ENCODE peak calls at places on chromosomes 6 and 20, in five cellular contexts. K, O, H, R and M are unnamed samples. For H3K27me3, the result is how much of the 10 kb centered on the place peaks cover.

GRCh38 chr6:138250513-138251247 is 32.4 kb upstream of the PBOV1 start:
- DNase-seq in K (no peak), R (peak), H (peak), O (peak), M (peak)

GRCh38 chr6:79894939-79895338 is 52.4 kb downstream of the ELOVL4 start:
- DNase-seq in R (no peak), K (no peak), H (no peak), O (no peak), M (no peak)

GRCh38 chr6:169702640-169703246 is 817 bp downstream of the C6orf120 start:
- DNase-seq in K (no peak), H (peak), O (no peak), R (no peak), M (peak)

GRCh38 chr6:127384007-127384406 is 40.6 kb upstream of the ECHDC1 start:
- DNase-seq in K (no peak), R (peak), O (no peak), H (no peak), M (no peak)

GRCh38 chr6:80771941-80772340 is 665.5 kb downstream of the BCKDHB start:
- DNase-seq in H (no peak), K (no peak), R (peak), O (no peak), M (no peak)

GRCh38 chr6:161748535-161749386 is 474.9 kb upstream of the AGPAT4 start:
- DNase-seq in O (no peak), R (peak), K (peak), H (no peak), M (peak)

GRCh38 chr6:149088361-149088760 is 229.2 kb upstream of the TAB2 start:
- DNase-seq in H (no peak), R (no peak), K (no peak), O (no peak), M (no peak)

GRCh38 chr6:3456794-3457709 is at the start of gene SLC22A23:
- DNase-seq in R (no peak), K (peak), H (peak), O (peak), M (peak)

GRCh38 chr20:33407251-33407650 is 5.9 kb upstream of the CDK5RAP1 start:
- DNase-seq in H (no peak), O (no peak), R (peak), K (no peak), M (no peak)

DNA sequence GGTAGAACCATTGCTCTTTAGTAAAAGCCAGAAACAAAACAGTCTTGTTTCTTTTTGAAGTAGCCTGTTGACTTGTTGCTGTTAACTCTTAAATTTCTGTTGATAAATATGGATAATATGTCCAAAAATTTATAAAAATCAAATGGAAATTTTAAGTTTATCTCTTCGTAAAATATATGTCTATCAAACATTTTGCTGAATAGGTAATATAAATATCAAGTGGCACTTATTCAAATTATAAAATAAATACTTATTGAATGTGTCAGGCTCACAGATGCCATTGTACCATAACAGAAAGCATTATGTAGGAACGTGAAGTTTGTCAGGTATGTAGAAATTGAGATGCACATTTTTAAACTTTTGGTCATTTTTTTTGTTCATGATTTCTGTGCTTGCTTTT is 216.5 kb downstream of the ARID1B start:
- DNase-seq in O (no peak), R (no peak), K (no peak), H (no peak), M (no peak)
- H3K27ac ChIP-seq in O (no peak), R (no peak), K (no peak), H (no peak), M (no peak)

GRCh38 chr20:63176035-63176434 is 39.9 kb downstream of the YTHDF1 start:
- DNase-seq in O (no peak), K (no peak), R (peak), H (no peak), M (no peak)
- H3K4me3 ChIP-seq in O (no peak), K (no peak), R (no peak), H (no peak), M (no peak)

GRCh38 chr6:122393339-122393896 is 6.0 kb upstream of the HSF2 start:
- DNase-seq in O (no peak), H (no peak), R (no peak), K (no peak), M (no peak)
- H3K27me3 ChIP-seq in O (under half), H (under half), R (under half), K (under half), M (under half)

DNA sequence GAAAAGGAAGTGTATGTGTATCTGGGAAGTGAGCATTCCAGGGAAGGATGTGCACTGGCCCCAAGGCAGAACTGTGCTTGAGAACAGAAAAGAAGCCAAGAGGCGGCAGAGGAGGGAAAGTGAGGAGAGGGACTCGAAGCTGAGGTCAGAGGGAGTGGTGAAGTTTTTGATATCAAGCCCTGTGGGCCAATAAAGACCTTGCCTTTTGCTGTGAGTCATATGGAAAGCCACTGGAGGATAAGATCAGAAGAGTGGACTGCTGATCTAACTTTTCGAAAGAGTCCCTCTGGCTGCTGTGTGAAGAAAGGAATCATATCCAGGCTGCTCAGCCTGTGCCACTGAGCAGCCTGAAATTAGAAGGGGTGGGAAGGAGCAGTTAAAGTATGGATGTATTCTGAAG is 99.4 kb downstream of the EYA4 start:
- DNase-seq in R (peak), H (no peak), K (no peak), O (no peak), M (no peak)
- H3K27ac ChIP-seq in R (no peak), H (no peak), K (no peak), O (no peak), M (no peak)

GRCh38 chr6:167828325-167828956 is 1.7 kb downstream of the AFDN start:
- DNase-seq in R (no peak), O (no peak), H (no peak), K (no peak), M (no peak)

GRCh38 chr6:167827588-167828324 is 1.0 kb downstream of the AFDN start:
- DNase-seq in R (peak), K (no peak), H (peak), O (peak), M (peak)

GRCh38 chr6:167831281-167831680 is 4.6 kb downstream of the AFDN start:
- DNase-seq in O (no peak), R (no peak), H (no peak), K (no peak), M (no peak)

GRCh38 chr6:167827062-167827587 is 414 bp downstream of the AFDN start:
- DNase-seq in R (no peak), K (no peak), H (peak), O (peak), M (peak)

DNA sequence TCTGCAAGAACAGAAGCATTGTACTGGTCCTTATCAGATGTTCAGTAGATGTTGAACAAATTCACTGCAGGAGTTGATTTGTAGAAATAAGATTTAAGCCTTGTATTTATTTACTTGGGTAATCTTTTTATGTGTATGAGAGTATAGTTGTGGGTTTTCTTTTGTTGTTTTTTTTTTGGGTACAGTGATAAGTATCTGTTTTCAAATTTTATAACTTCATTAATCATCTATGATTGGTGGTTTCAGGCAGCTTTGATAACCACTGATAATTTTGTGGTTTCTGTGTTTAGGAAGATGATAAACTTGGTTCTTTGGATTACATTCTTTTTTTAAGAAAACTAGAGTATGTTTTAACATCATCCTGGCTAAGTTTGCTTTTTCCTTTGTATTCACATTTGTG is 2.8 kb downstream of the AFDN start:
- DNase-seq in K (no peak), O (no peak), R (no peak), H (no peak), M (no peak)
- H3K4me3 ChIP-seq in K (no peak), O (no peak), R (no peak), H (no peak), M (no peak)

GRCh38 chr20:46161921-46162320 is 43.8 kb downstream of the CD40 start:
- DNase-seq in H (no peak), K (no peak), R (no peak), O (no peak), M (no peak)
- H3K27me3 ChIP-seq in H (under half), K (under half), R (half or more), O (under half), M (under half)

GRCh38 chr6:108585921-108586320 is 25.2 kb downstream of the FOXO3 start:
- DNase-seq in H (no peak), R (no peak), K (no peak), O (no peak), M (no peak)
- H3K27ac ChIP-seq in H (peak), R (no peak), K (no peak), O (no peak), M (peak)

GRCh38 chr6:139888691-139889122 is 514.3 kb upstream of the CITED2 start:
- DNase-seq in H (no peak), R (peak), K (no peak), O (no peak), M (no peak)
- H3K4me3 ChIP-seq in H (no peak), R (no peak), K (no peak), O (no peak), M (no peak)

GRCh38 chr6:98995116-98995515 is 47.4 kb upstream of the FBXL4 start:
- DNase-seq in R (no peak), K (no peak), O (no peak), H (no peak), M (no peak)
- H3K27me3 ChIP-seq in R (under half), K (half or more), O (under half), H (under half), M (under half)